ENCODE peak calls at places on chromosomes 16 and 17, in four cellular contexts. Y is PC-3, W is memory B cell, R is bronchial epithelial cell. N is an unnamed sample.

GRCh38 chr17:61219460-61219859 is 180.2 kb upstream of the TBX2 start:
- DNase-seq in W (no peak), Y (no peak), R (no peak), N (no peak)

GRCh38 chr17:27224526-27225315 is 69.2 kb upstream of the WSB1 start:
- DNase-seq in Y (no peak), R (peak; percentile 74), W (no peak), N (no peak)

GRCh38 chr17:46995841-46996571 is 17.0 kb upstream of the RPRML start:
- DNase-seq in Y (peak; percentile 64), W (no peak), R (peak; percentile 79), N (no peak)

GRCh38 chr16:78654929-78655328 is 555.5 kb downstream of the WWOX start:
- DNase-seq in W (no peak), R (no peak), Y (no peak), N (no peak)

GRCh38 chr17:48261297-48261880 is 153.8 kb downstream of the SNX11 start:
- DNase-seq in Y (peak; percentile 72), R (no peak), W (no peak), N (no peak)

GRCh38 chr17:69466905-69467630 is 52.6 kb downstream of the MAP2K6 start:
- DNase-seq in R (peak; percentile 30), Y (peak; percentile 42), W (no peak), N (no peak)

GRCh38 chr17:37576281-37576680 is 32.9 kb downstream of the SYNRG start:
- DNase-seq in Y (peak; percentile 19), R (peak; percentile 51), W (no peak), N (no peak)

GRCh38 chr16:49858200-49859129 is 2.6 kb upstream of the ZNF423 start:
- DNase-seq in R (no peak), Y (no peak), W (no peak), N (no peak)

GRCh38 chr17:75876938-75877751 is 1.2 kb downstream of the TRIM47 start:
- DNase-seq in Y (peak; percentile 95), W (no peak), R (peak; percentile 83), N (no peak)

GRCh38 chr16:49700222-49700927 is 155.5 kb downstream of the ZNF423 start:
- DNase-seq in W (no peak), Y (no peak), R (no peak), N (no peak)

GRCh38 chr16:73794936-73795335 is 501.7 kb upstream of the PSMD7 start:
- DNase-seq in W (no peak), R (no peak), Y (no peak), N (no peak)

GRCh38 chr17:2335726-2336214 is 487 bp downstream of the TSR1 start:
- DNase-seq in W (no peak), Y (no peak), R (no peak), N (no peak)

GRCh38 chr17:31231852-31232251 is 65.2 kb downstream of the OMG start:
- DNase-seq in R (no peak), Y (no peak), W (no peak), N (no peak)

GRCh38 chr16:76614255-76614654 is 337.1 kb downstream of the CNTNAP4 start:
- DNase-seq in Y (no peak), W (no peak), R (no peak), N (no peak)

GRCh38 chr16:52372313-52372712 is 174.6 kb downstream of the TOX3 start:
- DNase-seq in W (no peak), R (peak; percentile 2), Y (no peak), N (no peak)

GRCh38 chr17:75020331-75021110 is 8.1 kb downstream of the MRPL58 start:
- DNase-seq in W (no peak), Y (no peak), R (no peak), N (no peak)

GRCh38 chr16:66910175-66910940 is 8.3 kb downstream of the CDH16 start:
- DNase-seq in R (no peak), Y (no peak), W (no peak), N (no peak)

GRCh38 chr16:57754354-57755060 is 18.9 kb downstream of the KATNB1 start:
- DNase-seq in Y (no peak), R (no peak), W (no peak), N (no peak)

GRCh38 chr17:28747046-28747691 is 3.4 kb downstream of the TRAF4 start:
- DNase-seq in W (no peak), Y (peak; percentile 81), R (peak; percentile 65), N (no peak)

GRCh38 chr17:56914641-56915263 is 903 bp upstream of the TRIM25 start:
- DNase-seq in Y (peak; percentile 45), R (peak; percentile 11), W (no peak), N (no peak)

GRCh38 chr16:53429221-53429943 is 4.9 kb upstream of the RBL2 start:
- DNase-seq in R (peak; percentile 44), Y (peak; percentile 55), W (no peak), N (no peak)

GRCh38 chr17:68775338-68775737 is 174.2 kb upstream of the FAM20A start:
- DNase-seq in W (no peak), Y (peak; percentile 45), R (no peak), N (no peak)

GRCh38 chr16:57519796-57520360 is 16.5 kb downstream of the CCDC102A start:
- DNase-seq in Y (peak; percentile 64), R (peak; percentile 37), W (peak; percentile 69), N (peak; percentile 59)

GRCh38 chr16:74667215-74667765 is 613 bp upstream of the RFWD3 start:
- DNase-seq in Y (no peak), R (no peak), W (no peak), N (no peak)

GRCh38 chr16:85363427-85363826 is 249.7 kb upstream of the GSE1 start:
- DNase-seq in Y (no peak), W (no peak), R (no peak), N (no peak)

GRCh38 chr17:74839955-74840354 is 19.7 kb downstream of the GRIN2C start:
- DNase-seq in W (no peak), R (no peak), Y (no peak), N (no peak)

GRCh38 chr16:17520567-17520966 is 49.8 kb upstream of the XYLT1 start:
- DNase-seq in Y (no peak), R (no peak), W (no peak), N (no peak)

GRCh38 chr17:17748179-17748578 is 66.9 kb downstream of the RAI1 start:
- DNase-seq in W (no peak), Y (no peak), R (no peak), N (no peak)

GRCh38 chr17:72069744-72070143 is 51.1 kb upstream of the SOX9 start:
- DNase-seq in R (no peak), W (no peak), Y (no peak), N (no peak)

GRCh38 chr16:27826081-27826892 is 237.2 kb downstream of the GSG1L start:
- DNase-seq in W (no peak), Y (no peak), R (no peak), N (no peak)

GRCh38 chr17:37094391-37094790 is 145.6 kb downstream of the AATF start:
- DNase-seq in R (no peak), Y (no peak), W (no peak), N (no peak)

N was measured in effector memory CD4-positive, alpha-beta T cell.